ENCODE peak calls at places on chromosomes 11 and 22, in five cellular contexts. U, R, G, C and N are unnamed samples.

GRCh38 chr11:31702966-31703365 is 108.2 kb downstream of the PAX6 start:
- DNase-seq in U (no peak), R (no peak), G (no peak), C (no peak), N (no peak)

GRCh38 chr11:46114961-46115360 is 6.3 kb downstream of the PHF21A start:
- DNase-seq in U (no peak), R (no peak), G (no peak), C (no peak), N (no peak)

GRCh38 chr11:13355191-13355590 is 77.6 kb downstream of the BMAL1 start:
- DNase-seq in U (no peak), R (no peak), G (no peak), C (no peak), N (no peak)

GRCh38 chr11:74687237-74688005 is 43.8 kb downstream of the CHRDL2 start:
- DNase-seq in U (no peak), R (no peak), G (no peak), C (no peak), N (no peak)

GRCh38 chr11:36278531-36279245 is 10.5 kb downstream of the COMMD9 start:
- DNase-seq in U (no peak), R (no peak), G (no peak), C (no peak), N (no peak)

GRCh38 chr11:113577356-113578163 is 102.4 kb upstream of the DRD2 start:
- DNase-seq in U (no peak), R (no peak), G (no peak), C (no peak), N (no peak)

GRCh38 chr11:47766363-47767227 is 546 bp downstream of the FNBP4 start:
- DNase-seq in U (peak; percentile 79), R (peak; percentile 65), G (peak; percentile 42), C (peak; percentile 84), N (peak; percentile 76)

GRCh38 chr11:61477734-61478148 is 30.8 kb upstream of the LRRC10B start:
- DNase-seq in U (peak; percentile 74), R (peak; percentile 41), G (peak; percentile 77), C (peak; percentile 35), N (peak; percentile 32)

GRCh38 chr11:41237386-41237785 is 222.1 kb downstream of the LRRC4C start:
- DNase-seq in U (no peak), R (no peak), G (no peak), C (no peak), N (no peak)

GRCh38 chr11:11708256-11708655 is 86.5 kb upstream of the GALNT18 start:
- DNase-seq in U (no peak), R (no peak), G (no peak), C (no peak), N (no peak)

GRCh38 chr22:50523806-50524663 is 1.4 kb downstream of the SCO2 start:
- DNase-seq in U (no peak), R (no peak), G (no peak), C (no peak), N (no peak)

GRCh38 chr11:110249066-110249465 is 47.3 kb downstream of the RDX start:
- DNase-seq in U (no peak), R (no peak), G (no peak), C (no peak), N (no peak)

GRCh38 chr11:12123177-12123576 is 12.8 kb downstream of the MICAL2 start:
- DNase-seq in U (no peak), R (no peak), G (no peak), C (no peak), N (no peak)

GRCh38 chr22:28142361-28142801 is 223.3 kb upstream of the PITPNB start:
- DNase-seq in U (no peak), R (no peak), G (no peak), C (no peak), N (no peak)

GRCh38 chr11:112584674-112585073 is 324.0 kb upstream of the PLET1 start:
- DNase-seq in U (no peak), R (no peak), G (no peak), C (peak; percentile 19), N (peak; percentile 13)

GRCh38 chr11:45879803-45880685 is 5.4 kb upstream of the MAPK8IP1 start:
- DNase-seq in U (no peak), R (no peak), G (no peak), C (no peak), N (no peak)

GRCh38 chr11:127564803-127565202 is 564.2 kb upstream of the KIRREL3 start:
- DNase-seq in U (no peak), R (no peak), G (no peak), C (no peak), N (no peak)

GRCh38 chr11:94897330-94897768 is 76.0 kb downstream of the CWC15 start:
- DNase-seq in U (peak; percentile 58), R (peak; percentile 36), G (peak; percentile 30), C (no peak), N (no peak)

GRCh38 chr11:65013130-65013691 is 749 bp upstream of the ARL2 start:
- DNase-seq in U (peak; percentile 94), R (peak; percentile 91), G (no peak), C (no peak), N (no peak)

GRCh38 chr11:103709366-103709765 is 327.1 kb upstream of the DDI1 start:
- DNase-seq in U (no peak), R (no peak), G (peak; percentile 7), C (no peak), N (peak; percentile 8)

GRCh38 chr22:38454361-38455062 is 487 bp downstream of the KCNJ4 start:
- DNase-seq in U (peak; percentile 66), R (no peak), G (peak; percentile 33), C (peak; percentile 34), N (peak; percentile 35)

GRCh38 chr11:111427471-111427912 is 48.4 kb upstream of the POU2AF1 start:
- DNase-seq in U (no peak), R (no peak), G (no peak), C (no peak), N (no peak)

GRCh38 chr11:17883946-17884345 is 128.9 kb downstream of the SERGEF start:
- DNase-seq in U (no peak), R (no peak), G (no peak), C (no peak), N (no peak)

GRCh38 chr22:32839776-32840571 is 38.5 kb downstream of the TIMP3 start:
- DNase-seq in U (no peak), R (no peak), G (no peak), C (no peak), N (no peak)

GRCh38 chr22:22103078-22103593 is 120.5 kb upstream of the TOP3B start:
- DNase-seq in U (no peak), R (peak; percentile 12), G (peak; percentile 33), C (no peak), N (no peak)

GRCh38 chr11:108853864-108854263 is 189.0 kb downstream of the DDX10 start:
- DNase-seq in U (no peak), R (no peak), G (peak; percentile 4), C (no peak), N (peak; percentile 9)

GRCh38 chr22:39123811-39124668 is 27.0 kb downstream of the APOBEC3H start:
- DNase-seq in U (no peak), R (no peak), G (no peak), C (no peak), N (no peak)

GRCh38 chr11:126669416-126669815 is 313.9 kb downstream of the ST3GAL4 start:
- DNase-seq in U (no peak), R (no peak), G (no peak), C (no peak), N (no peak)

GRCh38 chr11:7869467-7869866 is 61.6 kb downstream of the OR10A6 start:
- DNase-seq in U (no peak), R (no peak), G (no peak), C (no peak), N (no peak)

GRCh38 chr22:17366830-17367229 is 2.4 kb upstream of the CECR2 start:
- DNase-seq in U (peak; percentile 76), R (no peak), G (peak; percentile 53), C (no peak), N (peak; percentile 22)

GRCh38 chr22:26461188-26461810 is 22.3 kb downstream of the HPS4 start:
- DNase-seq in U (peak; percentile 68), R (peak; percentile 33), G (peak; percentile 37), C (no peak), N (no peak)